ENCODE peak calls at places on chromosomes 12 and 14, in five cellular contexts. Z is body of pancreas, I is GM23338, N is GM23248, W is neural progenitor cell. X is an unnamed sample.

GRCh38 chr12:87413784-87414183 is 615.4 kb downstream of the C12orf50 start:
- DNase-seq in Z (no peak), I (no peak), N (peak; percentile 14), W (no peak), X (no peak)

GRCh38 chr14:75648066-75648838 is 12.4 kb downstream of the ERG28 start:
- DNase-seq in Z (peak; percentile 87), I (no peak), N (peak; percentile 82), W (no peak), X (no peak)

GRCh38 chr14:102504302-102504950 is 5.2 kb downstream of the ANKRD9 start:
- DNase-seq in Z (no peak), I (no peak), N (no peak), W (no peak), X (no peak)

GRCh38 chr12:96989916-96990315 is 82.9 kb downstream of the NEDD1 start:
- DNase-seq in Z (peak; percentile 31), I (peak; percentile 84), N (peak; percentile 11), W (peak; percentile 80), X (peak; percentile 87)

GRCh38 chr12:108792361-108793292 is 61.3 kb upstream of the CORO1C start:
- DNase-seq in Z (no peak), I (no peak), N (peak; percentile 5), W (no peak), X (no peak)

GRCh38 chr12:97556201-97556824 is 93.7 kb downstream of the RMST start:
- DNase-seq in Z (no peak), I (peak; percentile 35), N (peak; percentile 13), W (peak; percentile 31), X (peak; percentile 65)

GRCh38 chr12:63967781-63968180 is 123.3 kb downstream of the SRGAP1 start:
- DNase-seq in Z (no peak), I (no peak), N (peak; percentile 75), W (no peak), X (no peak)

GRCh38 chr12:106976013-106976658 is 10.8 kb downstream of the MTERF2 start:
- DNase-seq in Z (peak; percentile 60), I (no peak), N (peak; percentile 52), W (no peak), X (no peak)

GRCh38 chr14:104891664-104892500 is 26.8 kb downstream of the CEP170B start:
- DNase-seq in Z (peak; percentile 1), I (no peak), N (no peak), W (no peak), X (peak; percentile 45)

GRCh38 chr14:75090353-75090752 is 20.9 kb downstream of the ZC2HC1C start:
- DNase-seq in Z (no peak), I (no peak), N (peak; percentile 41), W (no peak), X (no peak)

DNA sequence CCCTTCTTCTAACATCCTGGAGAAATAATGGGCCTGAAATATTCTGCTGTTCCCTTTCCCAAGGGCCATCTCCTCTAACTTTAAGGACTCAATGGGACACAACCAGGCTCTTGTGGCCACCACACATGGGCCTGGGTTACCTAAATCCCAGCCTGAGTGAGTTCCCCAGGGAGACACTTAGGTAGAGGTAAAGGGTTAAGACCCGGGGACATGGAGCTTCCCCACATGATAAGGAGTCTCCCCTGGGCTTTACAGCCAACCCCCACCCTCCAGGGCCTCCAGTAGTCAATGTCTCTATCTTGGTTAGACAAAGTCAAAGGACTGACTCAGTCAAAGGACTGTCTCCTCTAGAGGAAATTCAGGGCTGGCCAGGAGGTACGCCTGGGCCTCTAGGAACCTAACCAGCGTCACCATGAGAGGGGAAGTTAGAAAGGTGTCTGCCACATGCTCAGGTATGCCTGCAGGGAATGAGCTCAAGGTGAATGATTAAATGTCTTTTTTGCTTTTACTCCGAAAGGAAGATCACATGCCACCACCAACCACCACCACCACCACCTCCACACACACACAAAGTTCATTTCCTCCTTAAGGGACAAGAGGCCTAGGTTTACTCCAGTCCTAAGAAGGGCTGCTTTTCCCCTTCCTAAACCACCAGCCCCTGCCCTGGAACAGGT is 6.9 kb downstream of the ZFP36L1 start:
- DNase-seq in Z (peak; percentile 72), I (peak; percentile 24), N (peak; percentile 76), W (no peak), X (peak; percentile 53)
- H3K4me1 ChIP-seq in Z (peaks cover 80% of the 10 kb centered on the region), I (peaks cover 12% of the 10 kb centered on the region), N (peaks cover 50% of the 10 kb centered on the region), W (peaks cover 33% of the 10 kb centered on the region), X (peaks cover 14% of the 10 kb centered on the region)

DNA sequence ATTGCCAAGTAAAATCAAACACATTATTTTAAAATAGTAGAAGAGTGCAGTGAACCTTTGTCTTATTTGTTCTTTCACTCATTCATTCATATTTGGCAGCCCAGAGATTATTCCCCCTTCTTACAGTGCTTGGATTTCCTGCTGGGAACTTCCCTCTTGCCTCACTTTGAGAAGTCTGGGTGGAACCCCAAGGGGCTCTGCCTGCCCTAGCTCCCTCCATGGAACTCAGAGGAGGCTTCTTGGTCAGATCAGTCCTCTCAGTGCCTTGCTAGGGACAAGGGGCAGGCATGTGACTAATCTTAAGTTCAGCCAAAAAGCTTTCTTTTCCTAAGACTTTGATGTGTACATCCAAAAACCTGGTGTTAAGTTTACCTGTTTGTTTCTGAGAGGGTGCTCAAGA is 84.7 kb upstream of the OVCH1 start:
- DNase-seq in Z (no peak), I (no peak), N (no peak), W (no peak), X (no peak)
- H3K27ac ChIP-seq in Z (no peak overlapping the region), I (no peak overlapping the region), N (peak overlapping the region; percentile 23), W (no peak overlapping the region), X (no peak overlapping the region)

GRCh38 chr12:121189061-121189886 is 20.7 kb upstream of the P2RX4 start:
- DNase-seq in Z (no peak), I (peak; percentile 27), N (no peak), W (no peak), X (peak; percentile 65)
- H3K4me3 ChIP-seq in Z (no peak overlapping the region), I (no peak overlapping the region), N (no peak overlapping the region), W (no peak overlapping the region), X (no peak overlapping the region)

DNA sequence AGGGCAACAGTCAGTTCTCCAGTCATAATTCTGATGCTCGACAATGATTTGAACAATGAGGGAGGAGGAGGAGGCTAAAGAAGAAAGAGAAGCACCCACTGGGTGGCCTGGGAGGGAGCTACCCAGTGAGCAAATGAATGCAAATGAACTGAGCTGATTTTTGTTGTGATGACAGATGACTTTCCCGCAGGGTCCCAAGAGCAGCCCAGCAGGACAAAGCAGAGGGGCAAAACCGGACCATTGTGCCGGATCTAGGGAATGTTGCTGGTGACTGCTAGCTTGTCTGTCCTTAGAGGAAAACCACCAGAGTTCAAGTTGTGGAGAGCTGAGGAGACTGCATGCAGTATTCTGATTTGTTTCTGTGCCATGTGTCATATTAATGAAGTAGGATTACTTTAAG is 162.8 kb downstream of the MON2 start:
- DNase-seq in Z (no peak), I (peak; percentile 42), N (no peak), W (peak; percentile 50), X (peak; percentile 90)
- H3K4me1 ChIP-seq in Z (peaks cover 20% of the 10 kb centered on the region), I (peaks cover 56% of the 10 kb centered on the region), N (peaks cover 25% of the 10 kb centered on the region), W (peaks cover 59% of the 10 kb centered on the region), X (peaks cover 22% of the 10 kb centered on the region)

X was measured in endodermal cell.